ENCODE peak calls at places on chromosomes 5 and 9, in four cellular contexts. Q, C, R and P are unnamed samples.
A peak's percentile ranks its signal among the peaks of the same experiment; 100 is the strongest.

GRCh38 chr9:34554211-34555001 is 31.6 kb upstream of the ENHO start:
- DNase-seq in Q (no peak), C (no peak), R (no peak), P (peak; percentile 11)

GRCh38 chr5:7873216-7873615 is 4.3 kb downstream of the MTRR start:
- DNase-seq in Q (no peak), C (peak; percentile 10), R (no peak), P (no peak)

GRCh38 chr5:38765461-38765861 is 80.4 kb upstream of the OSMR start:
- DNase-seq in Q (no peak), C (no peak), R (no peak), P (no peak)

GRCh38 chr5:32777733-32778132 is 66.6 kb downstream of the NPR3 start:
- DNase-seq in Q (no peak), C (no peak), R (no peak), P (no peak)

GRCh38 chr5:18745591-18745987 is 1111.3 kb downstream of the TAF11L14 start:
- DNase-seq in Q (no peak), C (no peak), R (no peak), P (no peak)

GRCh38 chr5:93076566-93076965 is 504.5 kb downstream of the NR2F1-AS1 start:
- DNase-seq in Q (no peak), C (no peak), R (no peak), P (no peak)

GRCh38 chr5:160959804-160960203 is 107.8 kb upstream of the ATP10B start:
- DNase-seq in Q (peak; percentile 97), C (no peak), R (no peak), P (peak; percentile 82)

GRCh38 chr9:113477661-113478060 is 14.1 kb downstream of the RGS3 start:
- DNase-seq in Q (no peak), C (no peak), R (no peak), P (no peak)

GRCh38 chr5:55320571-55320970 is 12.8 kb downstream of the MTREX start:
- DNase-seq in Q (no peak), C (no peak), R (no peak), P (no peak)

GRCh38 chr5:157948738-157949410 is 89.9 kb upstream of the CLINT1 start:
- DNase-seq in Q (peak; percentile 89), C (peak; percentile 62), R (peak; percentile 85), P (peak; percentile 88)

GRCh38 chr5:55533806-55534435 is 843 bp downstream of the PLPP1 start:
- DNase-seq in Q (peak; percentile 24), C (no peak), R (no peak), P (no peak)

GRCh38 chr9:5617749-5618148 is 11.2 kb upstream of the RIC1 start:
- DNase-seq in Q (no peak), C (no peak), R (no peak), P (no peak)

GRCh38 chr5:138177936-138178515 is 404 bp downstream of the BRD8 start:
- DNase-seq in Q (peak; percentile 19), C (peak; percentile 3), R (no peak), P (no peak)

GRCh38 chr5:16957305-16958165 is 21.4 kb upstream of the MYO10 start:
- DNase-seq in Q (peak; percentile 93), C (no peak), R (no peak), P (no peak)

GRCh38 chr9:135980926-135981630 is 19.9 kb upstream of the UBAC1 start:
- DNase-seq in Q (no peak), C (no peak), R (peak; percentile 44), P (peak; percentile 69)

GRCh38 chr5:6567835-6568234 is 65.0 kb downstream of the NSUN2 start:
- DNase-seq in Q (no peak), C (no peak), R (no peak), P (no peak)

GRCh38 chr5:98314262-98314661 is 459.2 kb upstream of the RGMB start:
- DNase-seq in Q (peak; percentile 82), C (no peak), R (no peak), P (no peak)

GRCh38 chr5:98483301-98483700 is 290.2 kb upstream of the RGMB start:
- DNase-seq in Q (no peak), C (no peak), R (no peak), P (no peak)

GRCh38 chr5:112549605-112550161 is 130.6 kb upstream of the EPB41L4A start:
- DNase-seq in Q (no peak), C (no peak), R (no peak), P (no peak)

GRCh38 chr5:120217001-120217400 is 247.1 kb upstream of the PRR16 start:
- DNase-seq in Q (no peak), C (no peak), R (no peak), P (no peak)

GRCh38 chr9:107684224-107684623 is 194.7 kb upstream of the KLF4 start:
- DNase-seq in Q (peak; percentile 19), C (no peak), R (no peak), P (no peak)

GRCh38 chr9:12627091-12627490 is 66.1 kb upstream of the TYRP1 start:
- DNase-seq in Q (no peak), C (no peak), R (no peak), P (no peak)

GRCh38 chr9:5554254-5554653 is 43.9 kb downstream of the PDCD1LG2 start:
- DNase-seq in Q (no peak), C (no peak), R (no peak), P (no peak)

GRCh38 chr9:76572205-76572550 is 113.2 kb downstream of the GCNT1 start:
- DNase-seq in Q (no peak), C (no peak), R (no peak), P (no peak)

GRCh38 chr5:171092194-171092593 is 216.9 kb upstream of the TLX3 start:
- DNase-seq in Q (peak; percentile 42), C (no peak), R (no peak), P (no peak)

GRCh38 chr9:115849679-115850412 is 303.7 kb upstream of the PAPPA start:
- DNase-seq in Q (no peak), C (no peak), R (no peak), P (peak; percentile 47)

GRCh38 chr9:109064963-109065701 is 51.8 kb upstream of the CTNNAL1 start:
- DNase-seq in Q (peak; percentile 80), C (no peak), R (no peak), P (no peak)

GRCh38 chr5:41252036-41252435 is 38.7 kb upstream of the C6 start:
- DNase-seq in Q (no peak), C (no peak), R (no peak), P (no peak)

GRCh38 chr9:109258619-109259321 is 62.1 kb downstream of the EPB41L4B start:
- DNase-seq in Q (no peak), C (no peak), R (no peak), P (no peak)

GRCh38 chr5:166716856-166717492 is 1574.5 kb upstream of the WWC1 start:
- DNase-seq in Q (no peak), C (no peak), R (no peak), P (no peak)

GRCh38 chr9:110797611-110798010 is 129.0 kb downstream of the MUSK start:
- DNase-seq in Q (peak; percentile 15), C (no peak), R (no peak), P (no peak)

GRCh38 chr9:110801426-110801825 is 132.8 kb downstream of the MUSK start:
- DNase-seq in Q (no peak), C (no peak), R (no peak), P (no peak)

GRCh38 chr9:110807956-110808598 is 139.5 kb downstream of the MUSK start:
- DNase-seq in Q (no peak), C (no peak), R (no peak), P (no peak)

GRCh38 chr9:110799396-110799795 is 130.8 kb downstream of the MUSK start:
- DNase-seq in Q (no peak), C (no peak), R (no peak), P (no peak)

DNA sequence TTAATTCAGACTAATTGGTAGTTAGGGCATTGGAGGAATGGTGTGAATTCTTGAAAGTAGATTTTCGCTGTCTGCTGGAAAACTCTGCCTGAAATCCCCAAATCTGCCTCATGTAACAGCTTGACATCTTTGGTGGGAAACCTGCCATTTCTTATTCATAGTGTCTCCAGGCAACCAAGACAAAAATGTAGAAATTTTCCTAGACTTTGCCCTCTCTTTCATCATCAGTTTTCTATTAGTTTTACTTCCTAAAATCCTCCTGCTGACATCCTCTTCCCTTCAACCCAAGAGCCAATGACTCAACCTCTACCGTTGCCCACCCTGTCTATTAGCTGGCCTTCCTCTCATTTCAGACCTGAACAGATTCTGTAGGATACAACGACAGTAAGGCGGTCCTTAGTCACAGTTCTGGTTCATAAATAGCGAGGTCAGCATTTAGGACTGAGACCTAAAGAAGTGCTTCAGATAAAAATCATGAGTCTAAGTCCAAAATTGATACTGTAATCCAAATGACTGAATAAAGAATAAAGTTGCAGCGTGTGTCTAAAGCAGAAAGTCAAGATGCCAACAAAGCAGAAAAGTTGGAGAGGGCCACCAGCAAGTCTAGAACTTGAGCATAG is 133.9 kb downstream of the MUSK start:
- DNase-seq in Q (no peak), C (no peak), R (no peak), P (no peak)
- H3K27ac ChIP-seq in Q (no peak overlapping the region), C (no peak overlapping the region), R (peak overlapping the region; percentile 62), P (no peak overlapping the region)

GRCh38 chr5:177399903-177400868 is at the start of gene PFN3:
- DNase-seq in Q (no peak), C (no peak), R (no peak), P (no peak)
- TF ChIP-seq CTCF in Q (no peak), C (no peak), R (no peak), P (no peak)

DNA sequence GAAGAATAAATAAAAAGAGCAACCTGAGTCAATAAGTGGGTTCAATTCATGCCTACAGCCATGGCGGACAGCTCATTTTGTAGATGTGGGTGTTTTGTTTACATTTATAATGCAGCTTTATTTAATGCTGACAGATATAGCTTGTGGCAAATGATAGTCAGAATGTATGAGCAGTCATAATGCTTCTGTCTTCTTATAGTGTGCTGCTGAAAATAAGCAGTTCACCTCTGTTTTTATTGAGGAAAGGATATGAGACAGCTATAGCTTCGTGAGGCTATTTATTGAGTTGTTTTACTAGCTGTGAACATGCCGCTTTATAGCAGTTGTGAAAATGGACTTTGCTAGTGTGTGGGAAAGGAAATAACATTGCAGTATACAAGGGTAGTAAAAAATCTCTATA is 147.4 kb downstream of the PBX3 start:
- DNase-seq in Q (no peak), C (no peak), R (no peak), P (no peak)
- H3K27ac ChIP-seq in Q (no peak overlapping the region), C (no peak overlapping the region), R (no peak overlapping the region), P (no peak overlapping the region)

GRCh38 chr5:174312270-174312617 is 266.7 kb downstream of the NSG2 start:
- DNase-seq in Q (no peak), C (no peak), R (no peak), P (no peak)
- TF ChIP-seq CTCF in Q (no peak), C (no peak), R (no peak), P (no peak)

DNA sequence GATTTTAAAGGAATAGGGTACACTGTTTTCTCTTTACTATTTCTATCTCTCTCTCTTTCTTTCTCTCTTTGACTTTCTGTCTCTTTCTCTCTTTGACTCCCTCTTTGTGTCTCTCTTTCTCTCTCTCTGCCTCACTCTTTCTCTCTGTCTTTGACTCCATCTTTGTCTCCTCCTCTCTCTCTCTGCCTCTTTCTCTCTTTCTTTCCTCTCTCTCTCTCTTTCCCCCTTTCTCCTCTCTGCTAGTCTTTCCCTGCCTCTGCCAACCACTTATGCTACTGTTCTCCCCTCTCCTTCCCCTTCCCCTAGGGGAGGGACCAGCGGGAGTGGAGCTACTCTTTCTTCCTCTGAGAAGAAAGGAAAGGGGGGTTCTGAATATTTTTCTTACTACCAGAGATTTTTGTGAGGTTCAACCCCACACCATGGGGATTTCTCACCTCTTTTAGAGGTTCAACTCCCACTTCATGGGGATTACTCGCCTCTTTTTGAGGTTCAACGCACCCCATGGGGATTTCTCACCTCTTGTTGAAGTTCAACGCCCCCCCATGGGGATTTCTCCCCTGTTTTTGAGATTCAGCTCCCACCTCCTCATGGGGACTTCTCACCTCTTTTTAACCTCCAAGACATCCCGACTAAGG is 309.9 kb downstream of the NR3C1 start:
- DNase-seq in Q (no peak), C (no peak), R (no peak), P (no peak)
- H3K27ac ChIP-seq in Q (peak overlapping the region; percentile 39), C (no peak overlapping the region), R (peak overlapping the region; percentile 36), P (no peak overlapping the region)

GRCh38 chr9:96453625-96454024 is 3.7 kb downstream of the HABP4 start:
- DNase-seq in Q (peak; percentile 38), C (no peak), R (no peak), P (no peak)
- TF ChIP-seq CTCF in Q (peak; percentile 67), C (no peak), R (peak; percentile 65), P (peak; percentile 9)